ENCODE peak calls at places on chromosome 16, in four cellular contexts. One of them, this sample, is unnamed.

GRCh38 chr16:9934723-9935508 is 247.3 kb downstream of the GRIN2A start:
- DNase-seq in activated CD4-positive, alpha-beta memory T cell treated with anti-CD3 and anti-CD28 coated beads for 36 hours: no peak
- DNase-seq in HFFc6: no peak
- DNase-seq in A549: no peak
- DNase-seq in this sample: no peak

GRCh38 chr16:4263504-4264436 is 9.1 kb downstream of the TFAP4 start:
- DNase-seq in activated CD4-positive, alpha-beta memory T cell treated with anti-CD3 and anti-CD28 coated beads for 36 hours: peak
- DNase-seq in HFFc6: peak
- DNase-seq in A549: peak
- DNase-seq in this sample: no peak

GRCh38 chr16:8888951-8889892 is 7.1 kb downstream of the LITAFD start:
- DNase-seq in activated CD4-positive, alpha-beta memory T cell treated with anti-CD3 and anti-CD28 coated beads for 36 hours: no peak
- DNase-seq in HFFc6: no peak
- DNase-seq in A549: no peak
- DNase-seq in this sample: no peak

GRCh38 chr16:67329901-67330300 is 3.3 kb downstream of the LRRC36 start:
- DNase-seq in activated CD4-positive, alpha-beta memory T cell treated with anti-CD3 and anti-CD28 coated beads for 36 hours: no peak
- DNase-seq in HFFc6: no peak
- DNase-seq in A549: no peak
- DNase-seq in this sample: no peak

GRCh38 chr16:23836078-23836403 is 258 bp downstream of the PRKCB start:
- DNase-seq in A549: no peak
- DNase-seq in HFFc6: no peak
- DNase-seq in activated CD4-positive, alpha-beta memory T cell treated with anti-CD3 and anti-CD28 coated beads for 36 hours: no peak
- DNase-seq in this sample: no peak

GRCh38 chr16:89095401-89095974 is 1.8 kb downstream of the ACSF3 start:
- DNase-seq in activated CD4-positive, alpha-beta memory T cell treated with anti-CD3 and anti-CD28 coated beads for 36 hours: no peak
- DNase-seq in A549: no peak
- DNase-seq in HFFc6: no peak
- DNase-seq in this sample: no peak

GRCh38 chr16:83853834-83854233 is 45.1 kb upstream of the MLYCD start:
- DNase-seq in activated CD4-positive, alpha-beta memory T cell treated with anti-CD3 and anti-CD28 coated beads for 36 hours: no peak
- DNase-seq in HFFc6: no peak
- DNase-seq in A549: no peak
- DNase-seq in this sample: no peak

GRCh38 chr16:81593481-81593880 is 148.9 kb downstream of the CMIP start:
- DNase-seq in activated CD4-positive, alpha-beta memory T cell treated with anti-CD3 and anti-CD28 coated beads for 36 hours: no peak
- DNase-seq in A549: no peak
- DNase-seq in HFFc6: no peak
- DNase-seq in this sample: no peak

GRCh38 chr16:89349947-89350633 is 132.6 kb downstream of the ZNF778 start:
- DNase-seq in A549: no peak
- DNase-seq in HFFc6: no peak
- DNase-seq in activated CD4-positive, alpha-beta memory T cell treated with anti-CD3 and anti-CD28 coated beads for 36 hours: no peak
- DNase-seq in this sample: no peak

GRCh38 chr16:3456374-3456773 is 12.9 kb downstream of the NAA60 start:
- DNase-seq in A549: no peak
- DNase-seq in HFFc6: no peak
- DNase-seq in activated CD4-positive, alpha-beta memory T cell treated with anti-CD3 and anti-CD28 coated beads for 36 hours: no peak
- DNase-seq in this sample: no peak

GRCh38 chr16:84524346-84524920 is 20.0 kb upstream of the MEAK7 start:
- DNase-seq in HFFc6: no peak
- DNase-seq in A549: no peak
- DNase-seq in activated CD4-positive, alpha-beta memory T cell treated with anti-CD3 and anti-CD28 coated beads for 36 hours: no peak
- DNase-seq in this sample: no peak

GRCh38 chr16:51048544-51048943 is 102.5 kb downstream of the SALL1 start:
- DNase-seq in A549: peak
- DNase-seq in activated CD4-positive, alpha-beta memory T cell treated with anti-CD3 and anti-CD28 coated beads for 36 hours: no peak
- DNase-seq in HFFc6: no peak
- DNase-seq in this sample: no peak

GRCh38 chr16:55435387-55435786 is 43.6 kb upstream of the MMP2 start:
- DNase-seq in activated CD4-positive, alpha-beta memory T cell treated with anti-CD3 and anti-CD28 coated beads for 36 hours: no peak
- DNase-seq in HFFc6: no peak
- DNase-seq in A549: no peak
- DNase-seq in this sample: no peak

GRCh38 chr16:53052519-53053501 is at the start of gene CHD9NB:
- DNase-seq in HFFc6: peak
- DNase-seq in activated CD4-positive, alpha-beta memory T cell treated with anti-CD3 and anti-CD28 coated beads for 36 hours: peak
- DNase-seq in A549: peak
- DNase-seq in this sample: no peak

GRCh38 chr16:2494616-2495015 is 19.1 kb upstream of the ATP6V0C start:
- DNase-seq in A549: no peak
- DNase-seq in HFFc6: no peak
- DNase-seq in activated CD4-positive, alpha-beta memory T cell treated with anti-CD3 and anti-CD28 coated beads for 36 hours: no peak
- DNase-seq in this sample: no peak

GRCh38 chr16:31452631-31453106 is 6.6 kb upstream of the ARMC5 start:
- DNase-seq in HFFc6: peak
- DNase-seq in activated CD4-positive, alpha-beta memory T cell treated with anti-CD3 and anti-CD28 coated beads for 36 hours: no peak
- DNase-seq in A549: peak
- DNase-seq in this sample: no peak

GRCh38 chr16:74867281-74867849 is 92.7 kb upstream of the FA2H start:
- DNase-seq in HFFc6: no peak
- DNase-seq in activated CD4-positive, alpha-beta memory T cell treated with anti-CD3 and anti-CD28 coated beads for 36 hours: no peak
- DNase-seq in A549: no peak
- DNase-seq in this sample: no peak

GRCh38 chr16:11258553-11259287 is 2.7 kb upstream of the SOCS1 start:
- DNase-seq in HFFc6: no peak
- DNase-seq in A549: no peak
- DNase-seq in activated CD4-positive, alpha-beta memory T cell treated with anti-CD3 and anti-CD28 coated beads for 36 hours: peak
- DNase-seq in this sample: no peak

GRCh38 chr16:68420366-68420765 is 27.9 kb downstream of the SMPD3 start:
- DNase-seq in activated CD4-positive, alpha-beta memory T cell treated with anti-CD3 and anti-CD28 coated beads for 36 hours: no peak
- DNase-seq in A549: no peak
- DNase-seq in HFFc6: no peak
- DNase-seq in this sample: no peak

GRCh38 chr16:87461466-87461975 is 31.3 kb downstream of the ZCCHC14 start:
- DNase-seq in HFFc6: no peak
- DNase-seq in A549: peak
- DNase-seq in activated CD4-positive, alpha-beta memory T cell treated with anti-CD3 and anti-CD28 coated beads for 36 hours: peak
- DNase-seq in this sample: peak

GRCh38 chr16:2170080-2170479 is 14.5 kb downstream of the TRAF7 start:
- DNase-seq in A549: no peak
- DNase-seq in activated CD4-positive, alpha-beta memory T cell treated with anti-CD3 and anti-CD28 coated beads for 36 hours: no peak
- DNase-seq in HFFc6: no peak
- DNase-seq in this sample: no peak

GRCh38 chr16:83098536-83098935 is 471.8 kb downstream of the CDH13 start:
- DNase-seq in HFFc6: no peak
- DNase-seq in A549: no peak
- DNase-seq in activated CD4-positive, alpha-beta memory T cell treated with anti-CD3 and anti-CD28 coated beads for 36 hours: no peak
- DNase-seq in this sample: no peak

GRCh38 chr16:48123104-48123788 is 32.5 kb downstream of the ABCC12 start:
- DNase-seq in activated CD4-positive, alpha-beta memory T cell treated with anti-CD3 and anti-CD28 coated beads for 36 hours: peak
- DNase-seq in A549: peak
- DNase-seq in HFFc6: peak
- DNase-seq in this sample: no peak

GRCh38 chr16:85724126-85724879 is 26.6 kb downstream of the C16orf74 start:
- DNase-seq in HFFc6: no peak
- DNase-seq in activated CD4-positive, alpha-beta memory T cell treated with anti-CD3 and anti-CD28 coated beads for 36 hours: no peak
- DNase-seq in A549: no peak
- DNase-seq in this sample: no peak

GRCh38 chr16:3861808-3862451 is 18.6 kb downstream of the CREBBP start:
- DNase-seq in HFFc6: no peak
- DNase-seq in activated CD4-positive, alpha-beta memory T cell treated with anti-CD3 and anti-CD28 coated beads for 36 hours: no peak
- DNase-seq in A549: no peak
- DNase-seq in this sample: no peak

GRCh38 chr16:74713876-74714275 is 13.2 kb upstream of the MLKL start:
- DNase-seq in A549: no peak
- DNase-seq in HFFc6: no peak
- DNase-seq in activated CD4-positive, alpha-beta memory T cell treated with anti-CD3 and anti-CD28 coated beads for 36 hours: no peak
- DNase-seq in this sample: no peak

GRCh38 chr16:12672986-12673385 is 130.7 kb downstream of the CPPED1 start:
- DNase-seq in activated CD4-positive, alpha-beta memory T cell treated with anti-CD3 and anti-CD28 coated beads for 36 hours: no peak
- DNase-seq in HFFc6: no peak
- DNase-seq in A549: no peak
- DNase-seq in this sample: no peak

GRCh38 chr16:83004868-83005652 is 378.3 kb downstream of the CDH13 start:
- DNase-seq in HFFc6: no peak
- DNase-seq in A549: no peak
- DNase-seq in activated CD4-positive, alpha-beta memory T cell treated with anti-CD3 and anti-CD28 coated beads for 36 hours: no peak
- DNase-seq in this sample: no peak

GRCh38 chr16:12674096-12674495 is 129.6 kb downstream of the CPPED1 start:
- DNase-seq in A549: peak
- DNase-seq in HFFc6: peak
- DNase-seq in activated CD4-positive, alpha-beta memory T cell treated with anti-CD3 and anti-CD28 coated beads for 36 hours: no peak
- DNase-seq in this sample: no peak

GRCh38 chr16:86436466-86437185 is 73.7 kb upstream of the FOXF1 start:
- DNase-seq in A549: no peak
- DNase-seq in HFFc6: no peak
- DNase-seq in activated CD4-positive, alpha-beta memory T cell treated with anti-CD3 and anti-CD28 coated beads for 36 hours: no peak
- DNase-seq in this sample: no peak

GRCh38 chr16:22645868-22646267 is 135.2 kb downstream of the NPIPB5 start:
- DNase-seq in activated CD4-positive, alpha-beta memory T cell treated with anti-CD3 and anti-CD28 coated beads for 36 hours: no peak
- DNase-seq in A549: no peak
- DNase-seq in HFFc6: no peak
- DNase-seq in this sample: no peak

GRCh38 chr16:80981103-80981502 is 25.6 kb downstream of the CMC2 start:
- DNase-seq in HFFc6: no peak
- DNase-seq in activated CD4-positive, alpha-beta memory T cell treated with anti-CD3 and anti-CD28 coated beads for 36 hours: no peak
- DNase-seq in A549: no peak
- DNase-seq in this sample: no peak

GRCh38 chr16:84947022-84947421 is 64.3 kb downstream of the ZDHHC7 start:
- DNase-seq in activated CD4-positive, alpha-beta memory T cell treated with anti-CD3 and anti-CD28 coated beads for 36 hours: no peak
- DNase-seq in HFFc6: no peak
- DNase-seq in A549: no peak
- DNase-seq in this sample: no peak

GRCh38 chr16:87389245-87389644 is 2.9 kb upstream of the MAP1LC3B start:
- DNase-seq in HFFc6: no peak
- DNase-seq in A549: no peak
- DNase-seq in activated CD4-positive, alpha-beta memory T cell treated with anti-CD3 and anti-CD28 coated beads for 36 hours: no peak
- DNase-seq in this sample: no peak

This sample was measured in HuH-7.5.